ENCODE peak calls at places on chromosomes 5 and 9, in nine cellular contexts. One of them, this sample, is unnamed. For H3K36me3, the result is how much of the 10 kb centered on the place peaks cover.

GRCh38 chr9:76699966-76700365 is 64.3 kb upstream of the PCA3 start:
- DNase-seq in HCT116: no peak
- DNase-seq in spleen: no peak
- DNase-seq in IMR-90: peak
- DNase-seq in HepG2: no peak
- DNase-seq in adrenal gland: no peak
- DNase-seq in ovary: no peak
- DNase-seq in heart left ventricle: no peak
- DNase-seq in gastrocnemius medialis: no peak
- DNase-seq in this sample: no peak

GRCh38 chr9:116271991-116272390 is 118.4 kb downstream of the PAPPA start:
- DNase-seq in HCT116: no peak
- DNase-seq in ovary: no peak
- DNase-seq in heart left ventricle: no peak
- DNase-seq in IMR-90: no peak
- DNase-seq in spleen: no peak
- DNase-seq in HepG2: no peak
- DNase-seq in gastrocnemius medialis: no peak
- DNase-seq in adrenal gland: no peak
- DNase-seq in this sample: no peak

GRCh38 chr5:97417977-97418376 is 234.9 kb upstream of the RIOK2 start:
- DNase-seq in HCT116: no peak
- DNase-seq in spleen: no peak
- DNase-seq in ovary: no peak
- DNase-seq in gastrocnemius medialis: no peak
- DNase-seq in IMR-90: no peak
- DNase-seq in HepG2: no peak
- DNase-seq in adrenal gland: no peak
- DNase-seq in heart left ventricle: no peak
- DNase-seq in this sample: no peak

GRCh38 chr9:124595743-124596142 is 88.5 kb upstream of the NR5A1 start:
- DNase-seq in HepG2: peak
- DNase-seq in spleen: no peak
- DNase-seq in adrenal gland: no peak
- DNase-seq in IMR-90: no peak
- DNase-seq in gastrocnemius medialis: no peak
- DNase-seq in ovary: no peak
- DNase-seq in heart left ventricle: no peak
- DNase-seq in HCT116: no peak
- DNase-seq in this sample: no peak

GRCh38 chr9:97518909-97519307 is 17.4 kb downstream of the TMOD1 start:
- DNase-seq in adrenal gland: peak
- DNase-seq in heart left ventricle: no peak
- DNase-seq in IMR-90: peak
- DNase-seq in HepG2: no peak
- DNase-seq in HCT116: no peak
- DNase-seq in gastrocnemius medialis: peak
- DNase-seq in ovary: peak
- DNase-seq in spleen: no peak
- DNase-seq in this sample: no peak

GRCh38 chr5:132024789-132025402 is 13.4 kb upstream of the ACSL6 start:
- DNase-seq in IMR-90: no peak
- DNase-seq in adrenal gland: no peak
- DNase-seq in gastrocnemius medialis: no peak
- DNase-seq in heart left ventricle: no peak
- DNase-seq in spleen: no peak
- DNase-seq in ovary: no peak
- DNase-seq in HepG2: no peak
- DNase-seq in HCT116: no peak
- DNase-seq in this sample: no peak

GRCh38 chr5:14035859-14036440 is 91.5 kb upstream of the DNAH5 start:
- DNase-seq in IMR-90: peak
- DNase-seq in gastrocnemius medialis: peak
- DNase-seq in adrenal gland: peak
- DNase-seq in HepG2: peak
- DNase-seq in HCT116: peak
- DNase-seq in ovary: no peak
- DNase-seq in heart left ventricle: peak
- DNase-seq in spleen: no peak
- DNase-seq in this sample: no peak

GRCh38 chr5:67291671-67292070 is 95.1 kb upstream of the CD180 start:
- DNase-seq in adrenal gland: no peak
- DNase-seq in heart left ventricle: no peak
- DNase-seq in HepG2: no peak
- DNase-seq in gastrocnemius medialis: no peak
- DNase-seq in HCT116: no peak
- DNase-seq in ovary: no peak
- DNase-seq in IMR-90: no peak
- DNase-seq in spleen: no peak
- DNase-seq in this sample: no peak

GRCh38 chr5:139711852-139712171 is 63.7 kb downstream of the CXXC5 start:
- DNase-seq in adrenal gland: no peak
- DNase-seq in ovary: no peak
- DNase-seq in heart left ventricle: no peak
- DNase-seq in spleen: peak
- DNase-seq in IMR-90: no peak
- DNase-seq in HCT116: no peak
- DNase-seq in HepG2: no peak
- DNase-seq in gastrocnemius medialis: no peak
- DNase-seq in this sample: no peak

DNA sequence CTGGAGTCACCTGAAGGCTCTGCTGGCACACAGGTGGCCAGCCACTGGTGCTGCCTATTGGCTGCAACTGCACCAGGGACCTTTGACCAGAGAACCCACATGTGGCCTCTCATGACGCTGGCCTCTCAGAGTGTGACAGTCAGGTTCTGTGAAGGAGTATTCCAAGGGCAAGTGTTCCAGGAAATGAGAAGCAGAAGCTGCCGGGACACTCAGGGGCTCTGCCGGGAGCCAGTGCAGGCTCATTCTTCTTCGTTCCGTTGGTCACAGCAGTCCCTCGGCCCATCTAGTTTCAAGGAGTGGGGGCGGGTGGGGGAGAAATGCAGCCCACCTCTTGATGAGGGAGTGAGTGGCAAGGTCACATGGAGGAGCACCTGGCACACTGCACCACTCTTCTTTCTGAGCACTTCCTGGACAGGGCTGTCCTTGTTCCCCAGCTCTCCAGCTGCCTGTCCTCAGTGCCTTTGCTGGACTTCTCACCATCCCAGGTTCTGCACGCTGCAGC is 237.5 kb downstream of the GADD45G start:
- DNase-seq in ovary: no peak
- DNase-seq in gastrocnemius medialis: no peak
- DNase-seq in HCT116: no peak
- DNase-seq in spleen: peak
- DNase-seq in IMR-90: no peak
- DNase-seq in adrenal gland: no peak
- DNase-seq in HepG2: no peak
- DNase-seq in heart left ventricle: no peak
- DNase-seq in this sample: no peak
- TF ChIP-seq POLR2A in ovary: no peak
- TF ChIP-seq POLR2A in gastrocnemius medialis: no peak
- TF ChIP-seq POLR2A in HCT116: no peak
- TF ChIP-seq POLR2A in spleen: no peak
- TF ChIP-seq POLR2A in IMR-90: no peak
- TF ChIP-seq POLR2A in adrenal gland: no peak
- TF ChIP-seq POLR2A in HepG2: no peak
- TF ChIP-seq POLR2A in heart left ventricle: no peak
- TF ChIP-seq POLR2A in this sample: no peak

DNA sequence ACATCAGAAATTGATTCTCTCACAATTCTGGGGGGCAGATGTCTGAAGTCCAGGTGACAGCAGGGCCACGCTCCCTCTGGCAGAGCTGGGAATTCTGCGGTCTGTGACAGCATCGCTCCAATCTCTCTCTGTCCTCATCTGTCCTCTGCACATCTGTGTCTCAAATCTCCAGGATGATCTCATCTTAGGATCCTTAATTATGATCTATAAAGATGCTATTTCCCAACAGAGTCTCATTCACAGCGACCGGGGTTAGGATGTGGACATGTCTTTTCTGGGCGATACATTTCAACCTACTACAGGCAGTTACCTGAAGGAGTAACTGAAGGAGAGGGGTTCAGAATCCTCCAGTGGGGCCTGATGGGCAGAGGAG is 31.4 kb downstream of the ANKRD33B start:
- DNase-seq in adrenal gland: no peak
- DNase-seq in HepG2: no peak
- DNase-seq in ovary: no peak
- DNase-seq in heart left ventricle: no peak
- DNase-seq in spleen: no peak
- DNase-seq in gastrocnemius medialis: peak
- DNase-seq in HCT116: no peak
- DNase-seq in IMR-90: peak
- DNase-seq in this sample: no peak
- H3K4me3 ChIP-seq in adrenal gland: no peak
- H3K4me3 ChIP-seq in HepG2: no peak
- H3K4me3 ChIP-seq in ovary: no peak
- H3K4me3 ChIP-seq in heart left ventricle: peak
- H3K4me3 ChIP-seq in spleen: no peak
- H3K4me3 ChIP-seq in gastrocnemius medialis: peak
- H3K4me3 ChIP-seq in HCT116: peak
- H3K4me3 ChIP-seq in IMR-90: no peak
- H3K4me3 ChIP-seq in this sample: peak

GRCh38 chr9:10259668-10260067 is 353.1 kb downstream of the PTPRD start:
- DNase-seq in adrenal gland: no peak
- DNase-seq in heart left ventricle: no peak
- DNase-seq in spleen: no peak
- DNase-seq in HepG2: no peak
- DNase-seq in IMR-90: no peak
- DNase-seq in HCT116: no peak
- DNase-seq in ovary: no peak
- DNase-seq in gastrocnemius medialis: no peak
- DNase-seq in this sample: no peak

GRCh38 chr9:10268500-10269485 is 344.0 kb downstream of the PTPRD start:
- DNase-seq in HCT116: no peak
- DNase-seq in heart left ventricle: no peak
- DNase-seq in spleen: no peak
- DNase-seq in HepG2: peak
- DNase-seq in adrenal gland: peak
- DNase-seq in ovary: no peak
- DNase-seq in gastrocnemius medialis: no peak
- DNase-seq in IMR-90: peak
- DNase-seq in this sample: no peak

GRCh38 chr9:10260501-10260900 is 352.3 kb downstream of the PTPRD start:
- DNase-seq in HepG2: no peak
- DNase-seq in spleen: no peak
- DNase-seq in gastrocnemius medialis: no peak
- DNase-seq in adrenal gland: no peak
- DNase-seq in HCT116: no peak
- DNase-seq in ovary: no peak
- DNase-seq in heart left ventricle: no peak
- DNase-seq in IMR-90: no peak
- DNase-seq in this sample: no peak

GRCh38 chr9:10265102-10265708 is 347.6 kb downstream of the PTPRD start:
- DNase-seq in HepG2: no peak
- DNase-seq in IMR-90: peak
- DNase-seq in ovary: no peak
- DNase-seq in gastrocnemius medialis: no peak
- DNase-seq in HCT116: no peak
- DNase-seq in heart left ventricle: no peak
- DNase-seq in adrenal gland: no peak
- DNase-seq in spleen: no peak
- DNase-seq in this sample: no peak
- H3K36me3 ChIP-seq in HepG2: under half
- H3K36me3 ChIP-seq in IMR-90: under half
- H3K36me3 ChIP-seq in ovary: under half
- H3K36me3 ChIP-seq in gastrocnemius medialis: under half
- H3K36me3 ChIP-seq in HCT116: under half
- H3K36me3 ChIP-seq in heart left ventricle: under half
- H3K36me3 ChIP-seq in adrenal gland: under half
- H3K36me3 ChIP-seq in spleen: under half
- H3K36me3 ChIP-seq in this sample: under half

GRCh38 chr5:126776499-126777256 is at the start of gene LMNB1:
- DNase-seq in IMR-90: peak
- DNase-seq in adrenal gland: peak
- DNase-seq in ovary: peak
- DNase-seq in HCT116: peak
- DNase-seq in HepG2: peak
- DNase-seq in gastrocnemius medialis: peak
- DNase-seq in heart left ventricle: peak
- DNase-seq in spleen: peak
- DNase-seq in this sample: peak
- TF ChIP-seq POLR2A in IMR-90: peak
- TF ChIP-seq POLR2A in adrenal gland: peak
- TF ChIP-seq POLR2A in ovary: no peak
- TF ChIP-seq POLR2A in HCT116: no peak
- TF ChIP-seq POLR2A in HepG2: peak
- TF ChIP-seq POLR2A in gastrocnemius medialis: peak
- TF ChIP-seq POLR2A in heart left ventricle: peak
- TF ChIP-seq POLR2A in spleen: no peak
- TF ChIP-seq POLR2A in this sample: peak

GRCh38 chr5:117588611-117589010 is 1014.0 kb upstream of the SEMA6A start:
- DNase-seq in gastrocnemius medialis: no peak
- DNase-seq in heart left ventricle: no peak
- DNase-seq in HepG2: no peak
- DNase-seq in ovary: no peak
- DNase-seq in spleen: no peak
- DNase-seq in IMR-90: no peak
- DNase-seq in adrenal gland: no peak
- DNase-seq in HCT116: no peak
- DNase-seq in this sample: no peak

GRCh38 chr5:117590944-117591343 is 1016.3 kb upstream of the SEMA6A start:
- DNase-seq in heart left ventricle: no peak
- DNase-seq in ovary: no peak
- DNase-seq in IMR-90: peak
- DNase-seq in adrenal gland: no peak
- DNase-seq in HCT116: peak
- DNase-seq in spleen: no peak
- DNase-seq in HepG2: peak
- DNase-seq in gastrocnemius medialis: no peak
- DNase-seq in this sample: no peak

DNA sequence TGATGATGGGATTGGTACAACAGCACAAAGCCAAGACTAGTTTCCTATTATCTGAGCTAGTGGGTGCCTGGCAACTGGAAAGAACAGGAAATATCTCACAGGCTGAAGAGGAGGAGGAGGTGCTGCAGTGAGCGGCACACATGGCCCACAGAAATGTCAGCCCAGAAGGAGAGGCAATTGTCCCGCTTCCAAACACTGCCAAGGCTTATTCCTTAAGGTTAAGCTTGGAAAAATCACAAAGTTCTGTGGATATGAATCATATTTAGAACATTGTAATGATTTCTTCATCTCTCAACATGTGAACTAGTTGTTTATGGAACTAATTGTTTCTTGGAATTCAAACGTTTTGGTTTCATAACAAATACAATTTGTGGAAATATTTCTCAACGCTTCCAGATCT is 1019.5 kb upstream of the SEMA6A start:
- DNase-seq in HCT116: no peak
- DNase-seq in ovary: peak
- DNase-seq in spleen: no peak
- DNase-seq in heart left ventricle: peak
- DNase-seq in adrenal gland: no peak
- DNase-seq in IMR-90: no peak
- DNase-seq in gastrocnemius medialis: peak
- DNase-seq in HepG2: no peak
- DNase-seq in this sample: no peak
- H3K4me3 ChIP-seq in HCT116: no peak
- H3K4me3 ChIP-seq in ovary: no peak
- H3K4me3 ChIP-seq in spleen: no peak
- H3K4me3 ChIP-seq in heart left ventricle: no peak
- H3K4me3 ChIP-seq in adrenal gland: no peak
- H3K4me3 ChIP-seq in IMR-90: no peak
- H3K4me3 ChIP-seq in gastrocnemius medialis: no peak
- H3K4me3 ChIP-seq in HepG2: no peak
- H3K4me3 ChIP-seq in this sample: no peak